ENCODE peak calls at places on chromosomes 13 and 19, in eight cellular contexts. C is neural progenitor cell, W is mucosa of gallbladder, X is HEK293T, T is body of pancreas, J is fibroblast of lung, F is PC-3, K is kidney epithelial cell. S is an unnamed sample.

GRCh38 chr19:1561236-1561842 is 6.8 kb downstream of the MEX3D start:
- DNase-seq in C (no peak), W (no peak), X (no peak), T (no peak), J (no peak), F (no peak), K (no peak), S (no peak)

GRCh38 chr13:29137995-29138394 is 317.9 kb downstream of the MTUS2 start:
- DNase-seq in C (no peak), W (no peak), X (no peak), T (no peak), J (no peak), F (no peak), K (no peak), S (no peak)

GRCh38 chr19:18379803-18380747 is 5.9 kb upstream of the GDF15 start:
- DNase-seq in C (no peak), W (peak), X (no peak), T (peak), J (peak), F (peak), K (no peak), S (peak)

GRCh38 chr13:41193469-41193868 is 900 bp downstream of the KBTBD7 start:
- DNase-seq in C (no peak), W (no peak), X (no peak), T (no peak), J (no peak), F (no peak), K (no peak), S (no peak)

GRCh38 chr13:86846501-86846900 is 824.7 kb upstream of the SLITRK5 start:
- DNase-seq in C (no peak), W (no peak), X (no peak), T (no peak), J (peak), F (no peak), K (no peak), S (no peak)

GRCh38 chr19:3632739-3633558 is 6.4 kb upstream of the CACTIN start:
- DNase-seq in C (no peak), W (no peak), X (no peak), T (no peak), J (no peak), F (no peak), K (no peak), S (peak)

GRCh38 chr13:28001837-28002473 is 13.5 kb upstream of the URAD start:
- DNase-seq in C (no peak), W (no peak), X (no peak), T (no peak), J (no peak), F (no peak), K (no peak), S (no peak)

GRCh38 chr19:35045667-35046300 is 4.3 kb downstream of the HPN start:
- DNase-seq in C (peak), W (no peak), X (peak), T (peak), J (peak), F (peak), K (no peak), S (no peak)

GRCh38 chr13:110436276-110436675 is 125.2 kb downstream of the RAB20 start:
- DNase-seq in C (no peak), W (no peak), X (no peak), T (no peak), J (no peak), F (no peak), K (no peak), S (no peak)

GRCh38 chr13:85254641-85255040 is 544.6 kb downstream of the SLITRK6 start:
- DNase-seq in C (no peak), W (no peak), X (no peak), T (no peak), J (no peak), F (peak), K (no peak), S (no peak)